ENCODE peak calls at places on chromosomes 7 and 10, in ten cellular contexts. J is GM19239, S is HL-60, Y is AG04450, Q is GM13977, G is RWPE2, I is mucosa of gallbladder, E is body of pancreas, M is Right ventricle myocardium inferior, T is globus pallidus. X is an unnamed sample.

GRCh38 chr10:113644185-113645120 is 19.4 kb downstream of the NRAP start:
- DNase-seq in J (no peak), S (no peak), Y (peak; percentile 27), Q (no peak), G (no peak), I (no peak), E (no peak), M (no peak), T (no peak), X (no peak)

GRCh38 chr7:45147858-45148652 is 9.5 kb upstream of the RAMP3 start:
- DNase-seq in J (no peak), S (no peak), Y (no peak), Q (no peak), G (peak; percentile 53), I (no peak), E (no peak), M (no peak), T (no peak), X (no peak)

GRCh38 chr10:456486-456885 is 233.0 kb downstream of the DIP2C start:
- DNase-seq in J (no peak), S (no peak), Y (no peak), Q (no peak), G (no peak), I (no peak), E (no peak), M (no peak), T (no peak), X (no peak)

GRCh38 chr10:56231436-56231835 is 129.6 kb downstream of the ZWINT start:
- DNase-seq in J (no peak), S (no peak), Y (no peak), Q (no peak), G (no peak), I (no peak), E (no peak), M (no peak), T (no peak), X (no peak)

GRCh38 chr7:94315011-94315410 is 79.7 kb upstream of the COL1A2 start:
- DNase-seq in J (no peak), S (no peak), Y (no peak), Q (no peak), G (no peak), I (no peak), E (no peak), M (no peak), T (no peak), X (no peak)

GRCh38 chr10:84194424-84195043 is at the start of gene CDHR1:
- DNase-seq in J (peak; percentile 54), S (no peak), Y (no peak), Q (peak; percentile 81), G (peak; percentile 59), I (no peak), E (peak; percentile 9), M (peak; percentile 79), T (no peak), X (peak; percentile 61)

GRCh38 chr7:102117743-102118142 is 168.9 kb upstream of the SH2B2 start:
- DNase-seq in J (no peak), S (no peak), Y (peak; percentile 63), Q (no peak), G (no peak), I (no peak), E (no peak), M (no peak), T (no peak), X (no peak)

GRCh38 chr7:49768835-49769234 is 4.6 kb upstream of the VWC2 start:
- DNase-seq in J (no peak), S (no peak), Y (no peak), Q (no peak), G (no peak), I (no peak), E (no peak), M (no peak), T (no peak), X (no peak)

GRCh38 chr10:105352827-105353226 is 711.7 kb downstream of the SORCS3 start:
- DNase-seq in J (no peak), S (no peak), Y (no peak), Q (no peak), G (no peak), I (no peak), E (no peak), M (no peak), T (no peak), X (no peak)

GRCh38 chr10:121309164-121309563 is 289.1 kb downstream of the FGFR2 start:
- DNase-seq in J (no peak), S (no peak), Y (no peak), Q (no peak), G (no peak), I (no peak), E (no peak), M (no peak), T (no peak), X (no peak)

GRCh38 chr7:46554688-46555422 is 633.8 kb upstream of the IGFBP3 start:
- DNase-seq in J (no peak), S (no peak), Y (no peak), Q (no peak), G (no peak), I (no peak), E (no peak), M (no peak), T (no peak), X (no peak)

GRCh38 chr7:55086413-55087201 is 67.8 kb downstream of the EGFR start:
- DNase-seq in J (no peak), S (no peak), Y (peak; percentile 45), Q (peak; percentile 42), G (no peak), I (no peak), E (peak; percentile 36), M (no peak), T (no peak), X (no peak)

GRCh38 chr7:131538791-131539179 is 17.6 kb downstream of the PODXL start:
- DNase-seq in J (no peak), S (no peak), Y (no peak), Q (no peak), G (no peak), I (no peak), E (no peak), M (peak; percentile 50), T (no peak), X (peak; percentile 73)

GRCh38 chr7:2638224-2638991 is 6.6 kb downstream of the TTYH3 start:
- DNase-seq in J (no peak), S (no peak), Y (no peak), Q (no peak), G (no peak), I (no peak), E (peak; percentile 28), M (no peak), T (no peak), X (peak; percentile 80)

GRCh38 chr7:108418941-108419340 is 37.3 kb downstream of the NRCAM start:
- DNase-seq in J (no peak), S (no peak), Y (no peak), Q (no peak), G (no peak), I (no peak), E (no peak), M (no peak), T (no peak), X (no peak)